ENCODE peak calls at places on chromosome 19, in nine cellular contexts. A is psoas muscle; V is CD8-positive, alpha-beta T cell; R is mesenchymal stem cell; U is colonic mucosa; F is tibial nerve; K is neural progenitor cell; M is adrenal gland; X is body of pancreas. G is an unnamed sample.
A peak's percentile ranks its signal among the peaks of the same experiment; 100 is the strongest.

GRCh38 chr19:35987571-35987896 is 7.5 kb upstream of the SDHAF1 start:
- DNase-seq in M (no peak), F (no peak), X (no peak), R (no peak), K (no peak), V (no peak), A (no peak), U (no peak), G (no peak)

GRCh38 chr19:32397736-32398135 is 7.8 kb upstream of the DPY19L3 start:
- DNase-seq in A (no peak), M (no peak), U (no peak), F (no peak), X (no peak), R (peak; percentile 62), V (no peak), K (no peak), G (no peak)

GRCh38 chr19:45765365-45766292 is 3.4 kb downstream of the SIX5 start:
- DNase-seq in F (no peak), U (no peak), M (peak; percentile 41), V (no peak), K (no peak), R (no peak), A (no peak), X (no peak), G (no peak)

GRCh38 chr19:10001899-10002298 is 8.4 kb downstream of the COL5A3 start:
- DNase-seq in R (no peak), X (peak; percentile 44), A (peak; percentile 67), M (peak; percentile 59), K (peak; percentile 17), F (no peak), U (peak; percentile 74), V (no peak), G (peak; percentile 32)

GRCh38 chr19:35943542-35944301 is 7.5 kb downstream of the LRFN3 start:
- DNase-seq in R (no peak), K (no peak), V (no peak), F (no peak), U (no peak), A (no peak), X (no peak), M (no peak), G (no peak)

GRCh38 chr19:33171916-33172359 is 22.2 kb upstream of the LRP3 start:
- DNase-seq in X (no peak), A (no peak), U (no peak), R (peak; percentile 48), F (no peak), K (no peak), V (no peak), M (no peak), G (no peak)

GRCh38 chr19:38993271-38993670 is 17.7 kb upstream of the FBXO17 start:
- DNase-seq in A (no peak), F (no peak), K (no peak), X (no peak), U (no peak), R (peak; percentile 55), M (peak; percentile 61), V (no peak), G (no peak)

GRCh38 chr19:39297931-39298634 is 1.9 kb downstream of the IFNL1 start:
- DNase-seq in V (peak; percentile 48), M (no peak), X (peak; percentile 13), A (no peak), K (no peak), R (no peak), F (no peak), U (no peak), G (no peak)

GRCh38 chr19:14434157-14434501 is 1.0 kb downstream of the PKN1 start:
- DNase-seq in X (peak; percentile 28), K (no peak), V (no peak), U (peak; percentile 56), F (no peak), R (no peak), A (no peak), M (peak; percentile 42), G (no peak)

GRCh38 chr19:2266183-2266993 is 10.2 kb upstream of the JSRP1 start:
- DNase-seq in F (peak; percentile 80), U (peak; percentile 96), A (peak; percentile 86), R (peak; percentile 52), M (peak; percentile 87), K (no peak), V (no peak), X (peak; percentile 85), G (no peak)

GRCh38 chr19:32909257-32909656 is 39.7 kb upstream of the SLC7A9 start:
- DNase-seq in A (no peak), M (no peak), R (no peak), F (no peak), X (no peak), V (no peak), U (no peak), K (no peak), G (no peak)

GRCh38 chr19:8126008-8126407 is 23.4 kb downstream of the FBN3 start:
- DNase-seq in V (no peak), K (no peak), F (no peak), A (no peak), U (no peak), M (no peak), R (no peak), X (no peak), G (no peak)
- H3K36me3 ChIP-seq in V (no peaks in the 10 kb centered on the region), K (no peaks in the 10 kb centered on the region), F (no peaks in the 10 kb centered on the region), A (no peaks in the 10 kb centered on the region), U (no peaks in the 10 kb centered on the region), M (no peaks in the 10 kb centered on the region), R (no peaks in the 10 kb centered on the region), X (no peaks in the 10 kb centered on the region), G (no peaks in the 10 kb centered on the region)

DNA sequence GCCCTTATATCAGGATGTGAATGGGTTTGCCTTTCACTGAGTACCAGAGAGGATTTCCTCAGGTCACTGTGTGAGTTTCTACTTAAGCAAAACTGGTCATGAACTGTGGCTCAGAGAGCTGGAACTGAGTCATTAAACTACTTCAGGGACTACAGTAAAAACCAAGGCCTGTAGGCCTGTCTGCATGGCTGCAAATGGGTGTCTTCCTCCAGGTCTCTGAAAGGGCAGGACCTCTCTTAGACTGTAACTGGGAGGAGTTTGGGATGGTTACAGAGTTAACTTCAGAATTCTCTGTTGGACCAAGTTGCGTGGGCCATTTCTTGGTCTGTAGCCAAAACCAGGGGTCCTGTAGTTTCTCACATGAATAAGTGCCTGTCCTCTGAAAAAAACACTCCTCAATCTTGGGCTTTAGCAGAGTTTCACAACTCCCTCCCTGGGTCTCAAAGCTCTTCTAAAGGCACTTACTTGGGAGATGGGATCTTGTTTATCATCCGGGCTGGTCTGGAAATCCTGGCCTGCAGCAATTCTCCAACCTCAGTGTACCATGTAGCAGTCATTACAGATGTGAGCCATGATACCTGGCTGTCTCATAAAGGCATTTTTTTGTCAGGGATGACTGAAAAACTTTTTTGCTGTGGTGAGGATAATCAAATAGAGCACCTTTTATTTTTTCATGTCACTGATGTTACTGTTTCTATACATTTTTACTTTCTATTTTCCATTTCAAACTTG is 19.7 kb downstream of the ZNF714 start:
- DNase-seq in A (no peak), X (no peak), M (no peak), K (no peak), R (peak; percentile 78), V (no peak), U (no peak), F (no peak), G (no peak)
- H3K36me3 ChIP-seq in A (peaks cover 20% of the 10 kb centered on the region), X (no peaks in the 10 kb centered on the region), M (no peaks in the 10 kb centered on the region), K (peaks cover 15% of the 10 kb centered on the region), R (peaks cover 13% of the 10 kb centered on the region), V (no peaks in the 10 kb centered on the region), U (no peaks in the 10 kb centered on the region), F (no peaks in the 10 kb centered on the region), G (peaks cover 4% of the 10 kb centered on the region)

GRCh38 chr19:18461471-18461870 is 23.5 kb upstream of the ISYNA1 start:
- DNase-seq in M (no peak), F (no peak), R (no peak), V (no peak), A (no peak), K (no peak), X (no peak), U (no peak), G (no peak)
- H3K36me3 ChIP-seq in M (no peaks in the 10 kb centered on the region), F (peaks cover 12% of the 10 kb centered on the region), R (peaks cover 69% of the 10 kb centered on the region), V (peaks cover 25% of the 10 kb centered on the region), A (peaks cover 30% of the 10 kb centered on the region), K (no peaks in the 10 kb centered on the region), X (peaks cover 8% of the 10 kb centered on the region), U (peaks cover 15% of the 10 kb centered on the region), G (peaks cover 3% of the 10 kb centered on the region)

GRCh38 chr19:618247-618619 is 15.1 kb downstream of the POLRMT start:
- DNase-seq in A (no peak), R (no peak), U (no peak), M (no peak), V (no peak), F (no peak), X (no peak), K (no peak), G (no peak)

GRCh38 chr19:616276-616675 is 17.1 kb downstream of the POLRMT start:
- DNase-seq in F (no peak), K (no peak), A (no peak), X (no peak), R (no peak), V (no peak), M (no peak), U (no peak), G (no peak)

GRCh38 chr19:618674-619285 is 14.6 kb downstream of the POLRMT start:
- DNase-seq in M (no peak), U (no peak), X (no peak), A (no peak), K (no peak), V (no peak), F (no peak), R (no peak), G (no peak)

GRCh38 chr19:616732-617526 is 16.4 kb downstream of the POLRMT start:
- DNase-seq in K (no peak), A (no peak), F (no peak), U (no peak), M (no peak), X (no peak), R (no peak), V (no peak), G (no peak)

GRCh38 chr19:617551-618246 is 15.6 kb downstream of the POLRMT start:
- DNase-seq in F (no peak), U (no peak), K (no peak), V (no peak), X (no peak), A (no peak), M (no peak), R (no peak), G (no peak)
- H3K36me3 ChIP-seq in F (peaks cover 23% of the 10 kb centered on the region), U (peaks cover 5% of the 10 kb centered on the region), K (no peaks in the 10 kb centered on the region), V (peaks cover 17% of the 10 kb centered on the region), X (peaks cover 13% of the 10 kb centered on the region), A (peaks cover 55% of the 10 kb centered on the region), M (no peaks in the 10 kb centered on the region), R (peaks cover 94% of the 10 kb centered on the region), G (peaks cover 50% of the 10 kb centered on the region)

GRCh38 chr19:19474950-19475781 is 40.2 kb downstream of the TSSK6 start:
- DNase-seq in U (no peak), F (no peak), K (peak; percentile 49), A (no peak), R (no peak), M (peak; percentile 58), V (no peak), X (no peak), G (no peak)

GRCh38 chr19:19471682-19472081 is 43.7 kb downstream of the TSSK6 start:
- DNase-seq in R (no peak), V (no peak), K (no peak), X (no peak), F (no peak), A (no peak), U (no peak), M (no peak), G (no peak)

GRCh38 chr19:19466201-19466600 is 49.1 kb downstream of the TSSK6 start:
- DNase-seq in M (no peak), U (no peak), K (no peak), V (no peak), R (no peak), F (no peak), X (no peak), A (no peak), G (no peak)

GRCh38 chr19:19468424-19469050 is 46.8 kb downstream of the TSSK6 start:
- DNase-seq in R (peak; percentile 43), X (no peak), V (no peak), A (no peak), F (no peak), M (no peak), K (no peak), U (no peak), G (peak; percentile 38)

GRCh38 chr19:19470579-19470978 is 44.8 kb downstream of the TSSK6 start:
- DNase-seq in K (no peak), V (no peak), A (no peak), X (no peak), M (no peak), R (no peak), U (no peak), F (no peak), G (no peak)
- H3K36me3 ChIP-seq in K (peaks cover 19% of the 10 kb centered on the region), V (peaks cover 20% of the 10 kb centered on the region), A (peaks cover 18% of the 10 kb centered on the region), X (no peaks in the 10 kb centered on the region), M (no peaks in the 10 kb centered on the region), R (peaks cover 42% of the 10 kb centered on the region), U (peaks cover 7% of the 10 kb centered on the region), F (peaks cover 4% of the 10 kb centered on the region), G (peaks cover 29% of the 10 kb centered on the region)

G was measured in A673.